ENCODE peak calls at places on chromosomes 5 and 9, in five cellular contexts. One of them, this sample, is unnamed.

GRCh38 chr5:42950466-42951168 is 89.5 kb downstream of the ANXA2R start:
- DNase-seq in sigmoid colon: peak
- DNase-seq in RPMI7951: peak
- DNase-seq in anterior cingulate cortex: no peak
- DNase-seq in SJCRH30: peak
- DNase-seq in this sample: peak

GRCh38 chr5:68459500-68460139 is 244.1 kb downstream of the PIK3R1 start:
- DNase-seq in sigmoid colon: no peak
- DNase-seq in RPMI7951: no peak
- DNase-seq in anterior cingulate cortex: no peak
- DNase-seq in SJCRH30: no peak
- DNase-seq in this sample: no peak

GRCh38 chr9:124296800-124297552 is 39.2 kb downstream of the NEK6 start:
- DNase-seq in sigmoid colon: no peak
- DNase-seq in RPMI7951: no peak
- DNase-seq in anterior cingulate cortex: no peak
- DNase-seq in SJCRH30: peak
- DNase-seq in this sample: no peak

GRCh38 chr5:103469288-103470065 is 93.1 kb downstream of the NUDT12 start:
- DNase-seq in sigmoid colon: no peak
- DNase-seq in RPMI7951: peak
- DNase-seq in anterior cingulate cortex: no peak
- DNase-seq in SJCRH30: no peak
- DNase-seq in this sample: no peak

GRCh38 chr9:131734165-131734610 is 5.7 kb downstream of the RAPGEF1 start:
- DNase-seq in sigmoid colon: no peak
- DNase-seq in RPMI7951: peak
- DNase-seq in anterior cingulate cortex: no peak
- DNase-seq in SJCRH30: peak
- DNase-seq in this sample: peak

GRCh38 chr9:37899041-37899440 is 4.9 kb downstream of the SLC25A51 start:
- DNase-seq in sigmoid colon: no peak
- DNase-seq in RPMI7951: no peak
- DNase-seq in anterior cingulate cortex: no peak
- DNase-seq in SJCRH30: no peak
- DNase-seq in this sample: no peak

GRCh38 chr9:76996700-76997099 is 22.8 kb upstream of the FOXB2 start:
- DNase-seq in sigmoid colon: peak
- DNase-seq in RPMI7951: peak
- DNase-seq in anterior cingulate cortex: no peak
- DNase-seq in SJCRH30: peak
- DNase-seq in this sample: peak

GRCh38 chr5:151868451-151868850 is 56.2 kb downstream of the GLRA1 start:
- DNase-seq in sigmoid colon: no peak
- DNase-seq in RPMI7951: no peak
- DNase-seq in anterior cingulate cortex: no peak
- DNase-seq in SJCRH30: no peak
- DNase-seq in this sample: no peak

GRCh38 chr5:125160787-125161502 is 414.5 kb upstream of the ZNF608 start:
- DNase-seq in sigmoid colon: no peak
- DNase-seq in RPMI7951: peak
- DNase-seq in anterior cingulate cortex: no peak
- DNase-seq in SJCRH30: peak
- DNase-seq in this sample: no peak

GRCh38 chr9:89483592-89484474 is 14.1 kb downstream of the SEMA4D start:
- DNase-seq in sigmoid colon: no peak
- DNase-seq in RPMI7951: no peak
- DNase-seq in anterior cingulate cortex: no peak
- DNase-seq in SJCRH30: no peak
- DNase-seq in this sample: peak

GRCh38 chr9:116247791-116248343 is 94.3 kb downstream of the PAPPA start:
- DNase-seq in sigmoid colon: no peak
- DNase-seq in RPMI7951: no peak
- DNase-seq in anterior cingulate cortex: no peak
- DNase-seq in SJCRH30: no peak
- DNase-seq in this sample: no peak

GRCh38 chr5:170135796-170136490 is 30.2 kb downstream of the FOXI1 start:
- DNase-seq in sigmoid colon: no peak
- DNase-seq in RPMI7951: peak
- DNase-seq in anterior cingulate cortex: no peak
- DNase-seq in SJCRH30: no peak
- DNase-seq in this sample: no peak

This sample was measured in left cardiac atrium.